ENCODE peak calls at places on chromosomes 3 and 15, in six cellular contexts. One of them, this sample, is unnamed.

GRCh38 chr15:100114100-100114499 is 227.7 kb downstream of the ADAMTS17 start:
- DNase-seq in fibroblast of pulmonary artery: peak
- DNase-seq in breast epithelium: peak
- DNase-seq in nucleus accumbens: peak
- DNase-seq in heart right ventricle: peak
- DNase-seq in amygdala: peak
- DNase-seq in this sample: no peak

GRCh38 chr3:126083511-126083912 is 412 bp downstream of the SLC41A3 start:
- DNase-seq in amygdala: no peak
- DNase-seq in breast epithelium: peak
- DNase-seq in fibroblast of pulmonary artery: no peak
- DNase-seq in nucleus accumbens: no peak
- DNase-seq in heart right ventricle: no peak
- DNase-seq in this sample: no peak

GRCh38 chr15:22229971-22230815 is 149.9 kb downstream of the OR4M2 start:
- DNase-seq in fibroblast of pulmonary artery: no peak
- DNase-seq in heart right ventricle: no peak
- DNase-seq in breast epithelium: no peak
- DNase-seq in amygdala: no peak
- DNase-seq in nucleus accumbens: no peak
- DNase-seq in this sample: no peak

GRCh38 chr15:80072285-80072684 is 12.8 kb downstream of the ZFAND6 start:
- DNase-seq in heart right ventricle: no peak
- DNase-seq in breast epithelium: no peak
- DNase-seq in nucleus accumbens: no peak
- DNase-seq in amygdala: no peak
- DNase-seq in fibroblast of pulmonary artery: peak
- DNase-seq in this sample: no peak

GRCh38 chr3:63349583-63350177 is 71.6 kb downstream of the SYNPR start:
- DNase-seq in fibroblast of pulmonary artery: peak
- DNase-seq in amygdala: no peak
- DNase-seq in heart right ventricle: no peak
- DNase-seq in nucleus accumbens: peak
- DNase-seq in breast epithelium: no peak
- DNase-seq in this sample: no peak

GRCh38 chr3:39137435-39137936 is 15.9 kb downstream of the CSRNP1 start:
- DNase-seq in amygdala: no peak
- DNase-seq in fibroblast of pulmonary artery: no peak
- DNase-seq in nucleus accumbens: no peak
- DNase-seq in breast epithelium: no peak
- DNase-seq in heart right ventricle: no peak
- DNase-seq in this sample: no peak

GRCh38 chr15:35168464-35168863 is 83.4 kb upstream of the NANOGP8 start:
- DNase-seq in fibroblast of pulmonary artery: peak
- DNase-seq in amygdala: no peak
- DNase-seq in nucleus accumbens: no peak
- DNase-seq in breast epithelium: no peak
- DNase-seq in heart right ventricle: no peak
- DNase-seq in this sample: no peak

GRCh38 chr3:68997887-68998286 is 15.6 kb downstream of the EOGT start:
- DNase-seq in amygdala: no peak
- DNase-seq in fibroblast of pulmonary artery: no peak
- DNase-seq in breast epithelium: no peak
- DNase-seq in heart right ventricle: no peak
- DNase-seq in nucleus accumbens: no peak
- DNase-seq in this sample: no peak

GRCh38 chr3:134260984-134261383 is 10.3 kb upstream of the RYK start:
- DNase-seq in breast epithelium: no peak
- DNase-seq in amygdala: no peak
- DNase-seq in nucleus accumbens: no peak
- DNase-seq in heart right ventricle: no peak
- DNase-seq in fibroblast of pulmonary artery: no peak
- DNase-seq in this sample: no peak

GRCh38 chr3:190645932-190646331 is 132.0 kb downstream of the IL1RAP start:
- DNase-seq in breast epithelium: no peak
- DNase-seq in amygdala: no peak
- DNase-seq in heart right ventricle: no peak
- DNase-seq in fibroblast of pulmonary artery: no peak
- DNase-seq in nucleus accumbens: no peak
- DNase-seq in this sample: no peak

GRCh38 chr3:123158330-123158729 is 43.4 kb upstream of the SEC22A start:
- DNase-seq in heart right ventricle: no peak
- DNase-seq in amygdala: no peak
- DNase-seq in fibroblast of pulmonary artery: no peak
- DNase-seq in breast epithelium: no peak
- DNase-seq in nucleus accumbens: no peak
- DNase-seq in this sample: no peak

GRCh38 chr3:65890328-65890727 is 148.4 kb downstream of the MAGI1 start:
- DNase-seq in heart right ventricle: no peak
- DNase-seq in fibroblast of pulmonary artery: no peak
- DNase-seq in nucleus accumbens: no peak
- DNase-seq in breast epithelium: no peak
- DNase-seq in amygdala: no peak
- DNase-seq in this sample: no peak

GRCh38 chr3:11914651-11915050 is 68.0 kb upstream of the TAMM41 start:
- DNase-seq in breast epithelium: no peak
- DNase-seq in nucleus accumbens: no peak
- DNase-seq in heart right ventricle: no peak
- DNase-seq in amygdala: no peak
- DNase-seq in fibroblast of pulmonary artery: no peak
- DNase-seq in this sample: no peak

GRCh38 chr3:134448664-134449063 is 37.1 kb downstream of the ANAPC13 start:
- DNase-seq in amygdala: no peak
- DNase-seq in heart right ventricle: no peak
- DNase-seq in nucleus accumbens: no peak
- DNase-seq in breast epithelium: no peak
- DNase-seq in fibroblast of pulmonary artery: no peak
- DNase-seq in this sample: no peak

GRCh38 chr3:63974451-63974850 is 48.8 kb downstream of the PSMD6 start:
- DNase-seq in fibroblast of pulmonary artery: no peak
- DNase-seq in amygdala: no peak
- DNase-seq in heart right ventricle: no peak
- DNase-seq in breast epithelium: no peak
- DNase-seq in nucleus accumbens: no peak
- DNase-seq in this sample: no peak

GRCh38 chr3:5022966-5023776 is 43.9 kb downstream of the BHLHE40 start:
- DNase-seq in fibroblast of pulmonary artery: peak
- DNase-seq in amygdala: no peak
- DNase-seq in nucleus accumbens: no peak
- DNase-seq in breast epithelium: peak
- DNase-seq in heart right ventricle: no peak
- DNase-seq in this sample: peak

GRCh38 chr3:8529197-8529637 is 27.6 kb downstream of the LMCD1 start:
- DNase-seq in breast epithelium: no peak
- DNase-seq in nucleus accumbens: peak
- DNase-seq in amygdala: no peak
- DNase-seq in fibroblast of pulmonary artery: peak
- DNase-seq in heart right ventricle: no peak
- DNase-seq in this sample: no peak

GRCh38 chr3:71101581-71101980 is 481.9 kb downstream of the FOXP1 start:
- DNase-seq in breast epithelium: no peak
- DNase-seq in amygdala: no peak
- DNase-seq in fibroblast of pulmonary artery: no peak
- DNase-seq in heart right ventricle: no peak
- DNase-seq in nucleus accumbens: no peak
- DNase-seq in this sample: no peak

GRCh38 chr15:91922701-91923279 is 69.3 kb downstream of the SLCO3A1 start:
- DNase-seq in nucleus accumbens: no peak
- DNase-seq in fibroblast of pulmonary artery: no peak
- DNase-seq in amygdala: no peak
- DNase-seq in heart right ventricle: no peak
- DNase-seq in breast epithelium: no peak
- DNase-seq in this sample: no peak

GRCh38 chr3:16104161-16104560 is 70.3 kb upstream of the GALNT15 start:
- DNase-seq in nucleus accumbens: no peak
- DNase-seq in amygdala: no peak
- DNase-seq in breast epithelium: no peak
- DNase-seq in heart right ventricle: no peak
- DNase-seq in fibroblast of pulmonary artery: no peak
- DNase-seq in this sample: no peak

GRCh38 chr15:40054746-40055575 is 16.0 kb upstream of the SRP14 start:
- DNase-seq in breast epithelium: no peak
- DNase-seq in nucleus accumbens: no peak
- DNase-seq in fibroblast of pulmonary artery: no peak
- DNase-seq in heart right ventricle: no peak
- DNase-seq in amygdala: no peak
- DNase-seq in this sample: peak

GRCh38 chr15:101455291-101455916 is 34.1 kb downstream of the PCSK6 start:
- DNase-seq in nucleus accumbens: peak
- DNase-seq in fibroblast of pulmonary artery: no peak
- DNase-seq in amygdala: no peak
- DNase-seq in heart right ventricle: no peak
- DNase-seq in breast epithelium: no peak
- DNase-seq in this sample: no peak

GRCh38 chr3:169391672-169392071 is 271.8 kb downstream of the MECOM start:
- DNase-seq in heart right ventricle: no peak
- DNase-seq in amygdala: no peak
- DNase-seq in breast epithelium: no peak
- DNase-seq in fibroblast of pulmonary artery: no peak
- DNase-seq in nucleus accumbens: no peak
- DNase-seq in this sample: no peak

GRCh38 chr3:144127700-144128099 is 156.1 kb downstream of the DIPK2A start:
- DNase-seq in breast epithelium: no peak
- DNase-seq in nucleus accumbens: no peak
- DNase-seq in heart right ventricle: no peak
- DNase-seq in fibroblast of pulmonary artery: no peak
- DNase-seq in amygdala: no peak
- DNase-seq in this sample: no peak

GRCh38 chr3:75012791-75013190 is 398.3 kb upstream of the CNTN3 start:
- DNase-seq in nucleus accumbens: no peak
- DNase-seq in amygdala: no peak
- DNase-seq in breast epithelium: no peak
- DNase-seq in fibroblast of pulmonary artery: no peak
- DNase-seq in heart right ventricle: no peak
- DNase-seq in this sample: no peak

GRCh38 chr3:55013145-55013544 is 85.3 kb upstream of the LRTM1 start:
- DNase-seq in nucleus accumbens: no peak
- DNase-seq in amygdala: no peak
- DNase-seq in breast epithelium: no peak
- DNase-seq in heart right ventricle: no peak
- DNase-seq in fibroblast of pulmonary artery: peak
- DNase-seq in this sample: no peak

GRCh38 chr3:138197058-138197457 is 10.0 kb downstream of the ARMC8 start:
- DNase-seq in nucleus accumbens: no peak
- DNase-seq in breast epithelium: no peak
- DNase-seq in amygdala: no peak
- DNase-seq in fibroblast of pulmonary artery: peak
- DNase-seq in heart right ventricle: no peak
- DNase-seq in this sample: no peak

GRCh38 chr15:93617443-93617842 is 528.4 kb upstream of the RGMA start:
- DNase-seq in heart right ventricle: peak
- DNase-seq in breast epithelium: no peak
- DNase-seq in nucleus accumbens: no peak
- DNase-seq in amygdala: no peak
- DNase-seq in fibroblast of pulmonary artery: no peak
- DNase-seq in this sample: no peak

GRCh38 chr15:73927003-73927475 is 777 bp downstream of the LOXL1 start:
- DNase-seq in nucleus accumbens: peak
- DNase-seq in heart right ventricle: peak
- DNase-seq in fibroblast of pulmonary artery: no peak
- DNase-seq in amygdala: no peak
- DNase-seq in breast epithelium: no peak
- DNase-seq in this sample: no peak

GRCh38 chr3:114290911-114291901 is 2.6 kb upstream of the TIGIT start:
- DNase-seq in heart right ventricle: peak
- DNase-seq in breast epithelium: peak
- DNase-seq in fibroblast of pulmonary artery: peak
- DNase-seq in nucleus accumbens: peak
- DNase-seq in amygdala: peak
- DNase-seq in this sample: no peak

GRCh38 chr3:87503901-87504498 is 227.6 kb upstream of the POU1F1 start:
- DNase-seq in nucleus accumbens: no peak
- DNase-seq in heart right ventricle: no peak
- DNase-seq in fibroblast of pulmonary artery: peak
- DNase-seq in breast epithelium: no peak
- DNase-seq in amygdala: no peak
- DNase-seq in this sample: no peak

GRCh38 chr15:41928637-41929620 is 35.1 kb upstream of the SPTBN5 start:
- DNase-seq in nucleus accumbens: peak
- DNase-seq in amygdala: no peak
- DNase-seq in heart right ventricle: peak
- DNase-seq in fibroblast of pulmonary artery: no peak
- DNase-seq in breast epithelium: no peak
- DNase-seq in this sample: no peak

This sample was measured in osteocyte.